ENCODE peak calls at places on chromosomes 2 and 18, in six cellular contexts. J, K, V, S, Y and O are unnamed samples.

GRCh38 chr2:134458950-134459349 is 205.1 kb downstream of the MGAT5 start:
- DNase-seq in J (no peak), K (no peak), V (no peak), S (no peak), Y (no peak), O (no peak)

GRCh38 chr2:158204741-158205165 is 103.1 kb downstream of the UPP2 start:
- DNase-seq in J (no peak), K (no peak), V (no peak), S (no peak), Y (peak; percentile 26), O (no peak)

GRCh38 chr2:33229646-33230045 is 246.8 kb upstream of the RASGRP3 start:
- DNase-seq in J (no peak), K (no peak), V (no peak), S (no peak), Y (peak; percentile 53), O (no peak)

GRCh38 chr2:20525041-20526035 is 78.5 kb downstream of the RHOB start:
- DNase-seq in J (peak; percentile 41), K (peak; percentile 25), V (peak; percentile 81), S (peak; percentile 62), Y (peak; percentile 79), O (peak; percentile 12)

GRCh38 chr2:207847098-207847806 is 77.5 kb upstream of the FZD5 start:
- DNase-seq in J (no peak), K (no peak), V (no peak), S (no peak), Y (no peak), O (no peak)

GRCh38 chr2:69291004-69291650 is 95.9 kb downstream of the GFPT1 start:
- DNase-seq in J (no peak), K (no peak), V (no peak), S (no peak), Y (peak; percentile 54), O (no peak)

GRCh38 chr18:77560334-77560970 is 310.8 kb downstream of the GALR1 start:
- DNase-seq in J (no peak), K (no peak), V (no peak), S (peak; percentile 10), Y (no peak), O (peak; percentile 7)

GRCh38 chr2:165293439-165294420 is 54.5 kb downstream of the SCN2A start:
- DNase-seq in J (no peak), K (peak; percentile 66), V (peak; percentile 62), S (peak; percentile 69), Y (peak; percentile 90), O (peak; percentile 49)

GRCh38 chr2:73205611-73206010 is 3.2 kb downstream of the NOTO start:
- DNase-seq in J (no peak), K (no peak), V (no peak), S (no peak), Y (no peak), O (no peak)

GRCh38 chr2:216683846-216684245 is 11.5 kb downstream of the IGFBP5 start:
- DNase-seq in J (no peak), K (peak; percentile 95), V (no peak), S (no peak), Y (peak; percentile 99), O (no peak)

GRCh38 chr2:19456695-19457094 is 98.3 kb upstream of the OSR1 start:
- DNase-seq in J (no peak), K (no peak), V (no peak), S (no peak), Y (no peak), O (no peak)

GRCh38 chr2:18949871-18950597 is 360.7 kb upstream of the NT5C1B start:
- DNase-seq in J (no peak), K (no peak), V (no peak), S (no peak), Y (peak; percentile 75), O (no peak)

GRCh38 chr2:166613226-166613625 is 119.2 kb upstream of the SCN7A start:
- DNase-seq in J (no peak), K (no peak), V (no peak), S (no peak), Y (no peak), O (no peak)

GRCh38 chr18:79805211-79805862 is 7.6 kb downstream of the KCNG2 start:
- DNase-seq in J (no peak), K (no peak), V (no peak), S (no peak), Y (no peak), O (no peak)

GRCh38 chr18:79204889-79205807 is 136.0 kb downstream of the ATP9B start:
- DNase-seq in J (no peak), K (no peak), V (no peak), S (no peak), Y (no peak), O (no peak)

GRCh38 chr18:22883189-22883588 is 49.9 kb upstream of the RBBP8 start:
- DNase-seq in J (no peak), K (no peak), V (no peak), S (no peak), Y (no peak), O (no peak)

GRCh38 chr2:124879615-124880014 is 854.5 kb downstream of the CNTNAP5 start:
- DNase-seq in J (no peak), K (no peak), V (no peak), S (no peak), Y (no peak), O (no peak)

GRCh38 chr2:201964631-201965206 is 68.9 kb upstream of the FZD7 start:
- DNase-seq in J (no peak), K (no peak), V (no peak), S (no peak), Y (peak; percentile 28), O (peak; percentile 53)

GRCh38 chr2:66700181-66700686 is 265.3 kb downstream of the MEIS1 start:
- DNase-seq in J (no peak), K (no peak), V (no peak), S (no peak), Y (no peak), O (no peak)

GRCh38 chr2:15993232-15993610 is 52.9 kb downstream of the MYCN start:
- DNase-seq in J (no peak), K (no peak), V (no peak), S (no peak), Y (no peak), O (no peak)

GRCh38 chr2:5528741-5529140 is 163.4 kb upstream of the SOX11 start:
- DNase-seq in J (no peak), K (no peak), V (no peak), S (no peak), Y (no peak), O (no peak)

GRCh38 chr2:237618449-237618848 is 8.9 kb upstream of the LRRFIP1 start:
- DNase-seq in J (no peak), K (no peak), V (no peak), S (no peak), Y (peak; percentile 80), O (no peak)

GRCh38 chr2:200756618-200757321 is 54.9 kb upstream of the BZW1 start:
- DNase-seq in J (no peak), K (peak; percentile 87), V (no peak), S (no peak), Y (peak; percentile 72), O (no peak)

GRCh38 chr18:11947214-11948119 is 33.8 kb upstream of the IMPA2 start:
- DNase-seq in J (peak; percentile 83), K (peak; percentile 85), V (peak; percentile 69), S (peak; percentile 65), Y (peak; percentile 99), O (peak; percentile 82)

GRCh38 chr2:99035920-99036319 is 99.9 kb upstream of the CRACDL start:
- DNase-seq in J (no peak), K (peak; percentile 4), V (no peak), S (no peak), Y (peak; percentile 11), O (no peak)
- TF ChIP-seq CTCF in J (no peak), K (no peak), V (no peak), S (no peak), Y (no peak), O (no peak)

GRCh38 chr18:25282282-25282681 is 69.7 kb downstream of the ZNF521 start:
- DNase-seq in J (no peak), K (no peak), V (no peak), S (no peak), Y (no peak), O (no peak)

GRCh38 chr18:25283769-25284168 is 68.2 kb downstream of the ZNF521 start:
- DNase-seq in J (no peak), K (no peak), V (no peak), S (no peak), Y (no peak), O (no peak)

GRCh38 chr18:25282922-25283703 is 68.9 kb downstream of the ZNF521 start:
- DNase-seq in J (no peak), K (no peak), V (no peak), S (no peak), Y (no peak), O (no peak)

GRCh38 chr18:25284861-25285574 is 66.9 kb downstream of the ZNF521 start:
- DNase-seq in J (no peak), K (no peak), V (no peak), S (no peak), Y (peak; percentile 81), O (no peak)

DNA sequence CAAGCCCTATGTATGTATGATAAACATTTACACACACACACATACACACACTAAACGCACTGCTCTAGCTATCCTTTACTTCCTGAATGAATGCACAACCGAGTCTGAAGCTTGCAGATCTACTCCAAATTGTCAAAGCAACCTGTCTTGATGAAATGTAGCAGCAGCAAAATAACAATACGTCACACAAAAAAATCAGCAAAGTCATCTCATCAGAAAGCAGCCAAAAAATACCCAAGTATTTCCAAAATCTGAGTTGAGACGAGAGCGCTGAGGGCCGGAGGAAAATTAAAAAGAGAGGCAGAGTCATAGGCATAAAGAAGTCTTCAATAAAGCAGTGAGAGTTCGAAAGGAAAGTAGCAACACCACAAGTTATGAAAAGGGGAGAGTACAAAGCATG is 67.7 kb downstream of the ZNF521 start:
- DNase-seq in J (no peak), K (no peak), V (no peak), S (no peak), Y (no peak), O (no peak)
- TF ChIP-seq CTCF in J (no peak), K (no peak), V (no peak), S (no peak), Y (no peak), O (no peak)

DNA sequence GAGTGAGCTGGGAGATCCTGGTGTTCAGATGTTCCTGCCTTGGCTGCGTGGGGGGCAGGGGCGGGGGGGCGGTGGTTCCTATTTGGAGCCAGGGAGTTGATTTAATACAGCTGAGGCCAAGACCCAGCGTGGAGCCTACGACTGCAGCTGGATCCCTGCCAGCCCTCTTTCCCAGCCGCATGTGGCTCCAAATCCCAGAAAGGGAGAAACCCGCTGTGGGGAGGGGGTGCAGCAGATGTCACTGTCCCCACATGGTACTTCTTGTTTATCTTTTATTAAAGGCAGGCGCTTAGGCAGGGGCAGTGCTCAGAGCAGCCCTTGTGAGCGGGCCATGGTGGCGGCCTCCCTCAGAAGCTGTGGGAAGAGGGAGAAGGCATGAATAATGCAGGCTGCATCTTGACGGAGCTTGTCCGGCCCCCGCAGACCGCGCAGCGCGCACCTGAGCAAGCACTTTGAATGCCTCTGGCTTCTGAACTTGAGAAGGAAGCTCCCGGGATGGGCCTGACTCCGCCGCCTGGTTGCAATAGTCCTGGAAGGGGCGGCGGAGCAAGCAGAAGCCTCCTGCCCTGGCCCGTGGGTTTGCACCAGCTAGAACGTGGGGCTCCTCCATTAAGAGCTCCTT is 112.1 kb downstream of the GLI2 start:
- DNase-seq in J (no peak), K (peak; percentile 62), V (no peak), S (no peak), Y (peak; percentile 33), O (no peak)
- TF ChIP-seq CTCF in J (no peak), K (no peak), V (no peak), S (no peak), Y (no peak), O (no peak)

DNA sequence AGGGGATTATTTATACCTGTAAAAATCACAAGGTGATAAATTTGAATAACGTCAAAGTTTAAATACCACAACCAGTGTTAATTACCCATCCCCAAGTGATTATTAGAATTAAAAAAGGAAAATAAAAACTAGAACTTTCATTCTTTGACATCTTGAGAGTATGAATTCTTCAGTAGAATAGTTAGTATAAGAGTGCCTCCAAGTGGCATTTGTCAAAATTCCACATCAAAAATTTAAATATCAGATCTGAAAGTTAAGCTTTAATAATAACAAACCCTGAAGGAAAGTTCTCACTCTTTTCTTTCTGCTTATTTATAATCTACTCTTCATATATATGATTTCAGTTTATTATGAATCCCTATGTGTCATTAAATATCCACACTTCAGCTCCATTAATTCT is 273.7 kb upstream of the KYNU start:
- DNase-seq in J (no peak), K (no peak), V (no peak), S (no peak), Y (peak; percentile 20), O (no peak)
- TF ChIP-seq CTCF in J (no peak), K (no peak), V (no peak), S (no peak), Y (peak; percentile 15), O (no peak)